ENCODE peak calls at places on chromosomes 13 and 19, in four cellular contexts. I is PC-3, E is GM23248, D is SK-N-SH. M is an unnamed sample. For H3K9me2, the result is how much of the 10 kb centered on the place peaks cover.

GRCh38 chr19:46718157-46718933 is 1.4 kb upstream of the PRKD2 start:
- DNase-seq in I (no peak), E (peak), D (no peak), M (peak)

GRCh38 chr19:1673645-1674292 is 21.4 kb upstream of the TCF3 start:
- DNase-seq in I (no peak), E (no peak), D (peak), M (no peak)

GRCh38 chr13:20430296-20430695 is 95.4 kb downstream of the CRYL1 start:
- DNase-seq in I (no peak), E (no peak), D (no peak), M (no peak)

GRCh38 chr19:29216021-29216420 is 3.1 kb upstream of the UQCRFS1 start:
- DNase-seq in I (no peak), E (no peak), D (no peak), M (no peak)

GRCh38 chr19:48325265-48325910 is at the start of gene EMP3:
- DNase-seq in I (peak), E (peak), D (no peak), M (peak)

GRCh38 chr13:83065136-83065535 is 817.1 kb downstream of the SLITRK1 start:
- DNase-seq in I (no peak), E (peak), D (no peak), M (no peak)

GRCh38 chr13:114065141-114065925 is 67.1 kb downstream of the RASA3 start:
- DNase-seq in I (peak), E (peak), D (peak), M (peak)

GRCh38 chr13:30744056-30744684 is 8.8 kb downstream of the ALOX5AP start:
- DNase-seq in I (peak), E (peak), D (no peak), M (peak)

GRCh38 chr13:100646030-100646673 is 28.4 kb downstream of the TMTC4 start:
- DNase-seq in I (peak), E (peak), D (peak), M (no peak)

GRCh38 chr19:38463365-38463764 is 29.9 kb downstream of the RYR1 start:
- DNase-seq in I (no peak), E (no peak), D (no peak), M (no peak)

GRCh38 chr13:39767791-39768564 is 112.5 kb downstream of the COG6 start:
- DNase-seq in I (no peak), E (no peak), D (no peak), M (no peak)

GRCh38 chr13:70310720-70311119 is 202.5 kb upstream of the KLHL1 start:
- DNase-seq in I (peak), E (no peak), D (peak), M (peak)

GRCh38 chr19:50190439-50190891 is 13.0 kb upstream of the MYH14 start:
- DNase-seq in I (no peak), E (no peak), D (no peak), M (peak)

GRCh38 chr13:71395053-71395452 is 472.0 kb downstream of the DACH1 start:
- DNase-seq in I (no peak), E (no peak), D (no peak), M (no peak)

GRCh38 chr13:44489751-44490150 is 86.4 kb downstream of the TSC22D1 start:
- DNase-seq in I (no peak), E (no peak), D (no peak), M (no peak)

GRCh38 chr13:44487989-44488388 is 88.1 kb downstream of the TSC22D1 start:
- DNase-seq in I (no peak), E (no peak), D (no peak), M (no peak)

GRCh38 chr13:44484562-44485164 is 91.5 kb downstream of the TSC22D1 start:
- DNase-seq in I (no peak), E (no peak), D (no peak), M (no peak)
- H3K4me3 ChIP-seq in I (no peak), E (no peak), D (no peak), M (no peak)

GRCh38 chr19:13977803-13978202 is 25.5 kb downstream of the DCAF15 start:
- DNase-seq in I (no peak), E (no peak), D (no peak), M (no peak)

GRCh38 chr19:13979224-13979623 is 26.9 kb downstream of the RFX1 start:
- DNase-seq in I (no peak), E (no peak), D (no peak), M (no peak)

GRCh38 chr19:13978306-13978705 is 26.0 kb downstream of the DCAF15 start:
- DNase-seq in I (no peak), E (peak), D (peak), M (no peak)

GRCh38 chr19:13979686-13980085 is 26.4 kb downstream of the RFX1 start:
- DNase-seq in I (no peak), E (no peak), D (peak), M (no peak)

DNA sequence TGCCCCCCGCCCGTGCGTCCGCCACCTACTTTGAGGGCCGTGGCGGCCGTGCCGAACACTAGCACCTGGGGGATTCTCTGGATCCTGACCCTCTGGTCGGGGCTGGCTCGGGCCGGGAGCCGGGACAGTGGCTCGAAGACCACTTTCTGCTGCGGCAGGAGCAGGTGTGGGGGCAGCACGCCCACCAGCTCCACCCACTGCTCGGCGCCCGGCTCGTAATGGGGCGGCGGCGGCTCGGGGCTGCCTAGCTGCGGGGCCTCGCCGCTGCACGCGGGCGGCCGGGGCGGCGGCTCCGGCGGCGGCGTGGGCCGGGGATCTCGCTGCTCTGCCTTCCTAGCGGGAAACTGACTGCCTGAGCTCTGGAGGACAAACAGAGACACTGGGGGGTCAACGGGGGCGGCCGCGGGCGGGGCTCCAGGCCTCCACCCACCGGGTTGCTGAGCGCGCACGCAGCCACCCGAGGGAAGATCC is 26.4 kb downstream of the DCAF15 start:
- DNase-seq in I (no peak), E (peak), D (no peak), M (no peak)
- H3K27ac ChIP-seq in I (no peak), E (no peak), D (no peak), M (no peak)

GRCh38 chr19:31408460-31409124 is 59.4 kb upstream of the TSHZ3 start:
- DNase-seq in I (peak), E (peak), D (no peak), M (no peak)
- H3K9me2 ChIP-seq in I (under half), E (under half), D (under half), M (under half)

GRCh38 chr19:2949939-2950285 is 5.1 kb upstream of the ZNF77 start:
- DNase-seq in I (peak), E (peak), D (peak), M (no peak)

GRCh38 chr19:2944775-2945574 is at the start of gene ZNF77:
- DNase-seq in I (peak), E (peak), D (peak), M (peak)

GRCh38 chr19:2944403-2944774 is 382 bp downstream of the ZNF77 start:
- DNase-seq in I (no peak), E (no peak), D (no peak), M (no peak)

GRCh38 chr19:2942928-2943640 is 1.7 kb downstream of the ZNF77 start:
- DNase-seq in I (no peak), E (no peak), D (no peak), M (no peak)

DNA sequence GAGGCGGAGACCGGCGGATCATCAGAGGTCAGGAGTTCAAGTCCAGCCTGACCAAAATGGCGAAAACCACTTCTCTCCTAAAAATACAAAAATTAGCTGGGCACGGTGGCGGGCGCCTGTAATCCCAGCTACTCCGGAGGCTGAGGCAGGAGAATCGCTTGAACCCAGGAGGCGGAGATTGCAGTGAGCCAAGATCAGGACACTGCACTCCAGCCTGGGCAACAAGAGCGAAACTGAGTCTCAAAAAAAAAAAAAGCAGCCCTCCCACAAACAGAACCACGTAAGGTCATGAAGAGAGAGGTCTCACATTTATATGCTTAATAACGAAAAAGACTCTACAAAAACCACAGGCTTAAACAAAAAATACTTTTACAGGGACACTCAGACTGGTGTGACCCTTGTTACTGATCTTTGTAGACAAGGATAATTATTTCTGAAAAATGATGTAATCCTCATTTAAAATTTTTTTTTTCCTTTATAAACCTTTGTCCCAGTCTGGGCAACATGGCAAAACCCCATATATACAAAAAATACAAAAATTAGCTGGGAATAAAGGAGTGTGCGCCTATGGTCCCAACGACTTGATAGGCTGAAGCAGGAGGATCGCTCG is 909 bp upstream of the ZNF77 start:
- DNase-seq in I (no peak), E (peak), D (no peak), M (no peak)
- H3K4me3 ChIP-seq in I (peak), E (peak), D (peak), M (peak)